ENCODE peak calls at places on chromosomes 1 and 21, in six cellular contexts. S, K, E, U, A and Y are unnamed samples.

GRCh38 chr1:228291906-228292608 is 84.2 kb downstream of the OBSCN start:
- DNase-seq in A (no peak), U (no peak), E (no peak), K (no peak), S (no peak), Y (peak; percentile 14)

GRCh38 chr1:55817027-55817426 is 601.9 kb upstream of the USP24 start:
- DNase-seq in K (no peak), S (no peak), U (no peak), A (no peak), E (no peak), Y (no peak)

GRCh38 chr1:87965193-87965592 is 636.5 kb downstream of the LMO4 start:
- DNase-seq in A (no peak), E (no peak), U (no peak), K (no peak), S (no peak), Y (no peak)

GRCh38 chr1:112698366-112699310 is 8.3 kb downstream of the RHOC start:
- DNase-seq in A (no peak), E (no peak), S (no peak), U (no peak), K (no peak), Y (no peak)

GRCh38 chr21:42524341-42525227 is 10.9 kb downstream of the SLC37A1 start:
- DNase-seq in A (no peak), E (peak; percentile 79), K (no peak), S (peak; percentile 61), U (peak; percentile 17), Y (peak; percentile 22)

GRCh38 chr1:109158433-109158832 is 44.5 kb downstream of the ELAPOR1 start:
- DNase-seq in A (no peak), K (no peak), U (no peak), S (no peak), E (no peak), Y (no peak)

GRCh38 chr1:7616076-7616833 is 154.8 kb upstream of the VAMP3 start:
- DNase-seq in K (peak; percentile 64), E (no peak), U (peak; percentile 29), A (peak; percentile 49), S (no peak), Y (peak; percentile 41)

GRCh38 chr1:145884675-145885074 is 991 bp downstream of the ANKRD35 start:
- DNase-seq in A (no peak), U (peak; percentile 58), S (no peak), E (no peak), K (no peak), Y (peak; percentile 71)

GRCh38 chr1:207433435-207433834 is 20.7 kb upstream of the CR2 start:
- DNase-seq in A (no peak), S (no peak), U (no peak), E (no peak), K (no peak), Y (no peak)

GRCh38 chr1:38029081-38029681 is 16.6 kb downstream of the UTP11 start:
- DNase-seq in E (no peak), K (peak; percentile 58), S (no peak), U (peak; percentile 38), A (no peak), Y (peak; percentile 61)

GRCh38 chr1:204334455-204334854 is 25.3 kb downstream of the PLEKHA6 start:
- DNase-seq in K (no peak), A (no peak), E (no peak), U (no peak), S (no peak), Y (no peak)

GRCh38 chr1:98046031-98046641 is 125.3 kb upstream of the DPYD start:
- DNase-seq in K (no peak), U (peak; percentile 64), S (peak; percentile 63), E (peak; percentile 11), A (peak; percentile 30), Y (peak; percentile 53)

GRCh38 chr1:95440511-95440910 is 206.5 kb downstream of the RWDD3 start:
- DNase-seq in K (no peak), S (no peak), E (no peak), A (no peak), U (no peak), Y (no peak)

GRCh38 chr1:201584510-201584991 is 45.6 kb downstream of the NAV1 start:
- DNase-seq in U (peak; percentile 72), S (peak; percentile 39), K (no peak), A (no peak), E (no peak), Y (peak; percentile 80)

GRCh38 chr1:210413951-210414350 is 85.2 kb downstream of the HHAT start:
- DNase-seq in K (no peak), U (no peak), A (no peak), E (no peak), S (no peak), Y (no peak)

GRCh38 chr1:47938556-47938955 is 58.6 kb downstream of the TRABD2B start:
- DNase-seq in A (no peak), E (no peak), U (peak; percentile 28), S (no peak), K (no peak), Y (no peak)

GRCh38 chr1:175536921-175537320 is 206.5 kb downstream of the TNR start:
- DNase-seq in U (no peak), S (no peak), E (no peak), K (no peak), A (no peak), Y (no peak)

GRCh38 chr1:160942926-160943325 is 11.7 kb downstream of the ITLN2 start:
- DNase-seq in A (peak; percentile 22), E (no peak), U (peak; percentile 35), S (no peak), K (no peak), Y (no peak)